ENCODE peak calls at places on chromosome 11, in nine cellular contexts. One of them, this sample, is unnamed.

GRCh38 chr11:65870706-65871681 is 1.6 kb downstream of the EFEMP2 start:
- DNase-seq in brain microvascular endothelial cell: no peak
- DNase-seq in hypothalamus: no peak
- DNase-seq in spleen: peak; percentile 86
- DNase-seq in stimulated activated CD8-positive, alpha-beta memory T cell treated with anti-CD3 and anti-CD28 coated beads, Interleukin-7, amount 100 ng/mL, for 1 hour: no peak
- DNase-seq in T1000: peak; percentile 29
- DNase-seq in astrocyte of the spinal cord: no peak
- DNase-seq in dorsolateral prefrontal cortex: no peak
- DNase-seq in lower leg skin: no peak
- DNase-seq in this sample: no peak

GRCh38 chr11:118790357-118791014 is 478 bp downstream of the DDX6 start:
- DNase-seq in brain microvascular endothelial cell: peak; percentile 38
- DNase-seq in hypothalamus: peak; percentile 87
- DNase-seq in spleen: peak; percentile 93
- DNase-seq in stimulated activated CD8-positive, alpha-beta memory T cell treated with anti-CD3 and anti-CD28 coated beads, Interleukin-7, amount 100 ng/mL, for 1 hour: no peak
- DNase-seq in T1000: no peak
- DNase-seq in astrocyte of the spinal cord: peak; percentile 71
- DNase-seq in dorsolateral prefrontal cortex: peak; percentile 77
- DNase-seq in lower leg skin: peak; percentile 93
- DNase-seq in this sample: peak; percentile 40

GRCh38 chr11:128420943-128421342 is 166.4 kb downstream of the ETS1 start:
- DNase-seq in brain microvascular endothelial cell: peak; percentile 98
- DNase-seq in hypothalamus: no peak
- DNase-seq in spleen: no peak
- DNase-seq in stimulated activated CD8-positive, alpha-beta memory T cell treated with anti-CD3 and anti-CD28 coated beads, Interleukin-7, amount 100 ng/mL, for 1 hour: no peak
- DNase-seq in T1000: no peak
- DNase-seq in astrocyte of the spinal cord: peak; percentile 52
- DNase-seq in dorsolateral prefrontal cortex: no peak
- DNase-seq in lower leg skin: no peak
- DNase-seq in this sample: no peak

GRCh38 chr11:34825670-34826383 is 90.4 kb downstream of the APIP start:
- DNase-seq in brain microvascular endothelial cell: no peak
- DNase-seq in hypothalamus: no peak
- DNase-seq in spleen: no peak
- DNase-seq in stimulated activated CD8-positive, alpha-beta memory T cell treated with anti-CD3 and anti-CD28 coated beads, Interleukin-7, amount 100 ng/mL, for 1 hour: no peak
- DNase-seq in T1000: no peak
- DNase-seq in astrocyte of the spinal cord: no peak
- DNase-seq in dorsolateral prefrontal cortex: no peak
- DNase-seq in lower leg skin: no peak
- DNase-seq in this sample: no peak

GRCh38 chr11:27293500-27294417 is 69.3 kb downstream of the CCDC34 start:
- DNase-seq in brain microvascular endothelial cell: peak; percentile 66
- DNase-seq in hypothalamus: no peak
- DNase-seq in spleen: no peak
- DNase-seq in stimulated activated CD8-positive, alpha-beta memory T cell treated with anti-CD3 and anti-CD28 coated beads, Interleukin-7, amount 100 ng/mL, for 1 hour: no peak
- DNase-seq in T1000: no peak
- DNase-seq in astrocyte of the spinal cord: peak; percentile 59
- DNase-seq in dorsolateral prefrontal cortex: no peak
- DNase-seq in lower leg skin: no peak
- DNase-seq in this sample: no peak

GRCh38 chr11:90809581-90809980 is 586.7 kb upstream of the CHORDC1 start:
- DNase-seq in brain microvascular endothelial cell: no peak
- DNase-seq in hypothalamus: no peak
- DNase-seq in spleen: no peak
- DNase-seq in stimulated activated CD8-positive, alpha-beta memory T cell treated with anti-CD3 and anti-CD28 coated beads, Interleukin-7, amount 100 ng/mL, for 1 hour: no peak
- DNase-seq in T1000: no peak
- DNase-seq in astrocyte of the spinal cord: no peak
- DNase-seq in dorsolateral prefrontal cortex: no peak
- DNase-seq in lower leg skin: no peak
- DNase-seq in this sample: no peak

GRCh38 chr11:76119779-76120178 is 86.5 kb downstream of the WNT11 start:
- DNase-seq in brain microvascular endothelial cell: no peak
- DNase-seq in hypothalamus: no peak
- DNase-seq in spleen: no peak
- DNase-seq in stimulated activated CD8-positive, alpha-beta memory T cell treated with anti-CD3 and anti-CD28 coated beads, Interleukin-7, amount 100 ng/mL, for 1 hour: no peak
- DNase-seq in T1000: no peak
- DNase-seq in astrocyte of the spinal cord: no peak
- DNase-seq in dorsolateral prefrontal cortex: no peak
- DNase-seq in lower leg skin: no peak
- DNase-seq in this sample: no peak

GRCh38 chr11:36627006-36627405 is 29.0 kb upstream of the RAG2 start:
- DNase-seq in brain microvascular endothelial cell: no peak
- DNase-seq in hypothalamus: no peak
- DNase-seq in spleen: no peak
- DNase-seq in stimulated activated CD8-positive, alpha-beta memory T cell treated with anti-CD3 and anti-CD28 coated beads, Interleukin-7, amount 100 ng/mL, for 1 hour: no peak
- DNase-seq in T1000: no peak
- DNase-seq in astrocyte of the spinal cord: no peak
- DNase-seq in dorsolateral prefrontal cortex: no peak
- DNase-seq in lower leg skin: no peak
- DNase-seq in this sample: no peak

GRCh38 chr11:123305601-123306000 is 110.6 kb upstream of the CLMP start:
- DNase-seq in brain microvascular endothelial cell: no peak
- DNase-seq in hypothalamus: no peak
- DNase-seq in spleen: no peak
- DNase-seq in stimulated activated CD8-positive, alpha-beta memory T cell treated with anti-CD3 and anti-CD28 coated beads, Interleukin-7, amount 100 ng/mL, for 1 hour: no peak
- DNase-seq in T1000: no peak
- DNase-seq in astrocyte of the spinal cord: no peak
- DNase-seq in dorsolateral prefrontal cortex: no peak
- DNase-seq in lower leg skin: no peak
- DNase-seq in this sample: no peak

GRCh38 chr11:69451289-69451688 is 30.2 kb upstream of the LINC01488 start:
- DNase-seq in brain microvascular endothelial cell: no peak
- DNase-seq in hypothalamus: no peak
- DNase-seq in spleen: no peak
- DNase-seq in stimulated activated CD8-positive, alpha-beta memory T cell treated with anti-CD3 and anti-CD28 coated beads, Interleukin-7, amount 100 ng/mL, for 1 hour: no peak
- DNase-seq in T1000: no peak
- DNase-seq in astrocyte of the spinal cord: no peak
- DNase-seq in dorsolateral prefrontal cortex: no peak
- DNase-seq in lower leg skin: no peak
- DNase-seq in this sample: no peak

GRCh38 chr11:118615282-118615979 is 8.0 kb downstream of the PHLDB1 start:
- DNase-seq in brain microvascular endothelial cell: no peak
- DNase-seq in hypothalamus: no peak
- DNase-seq in spleen: peak; percentile 17
- DNase-seq in stimulated activated CD8-positive, alpha-beta memory T cell treated with anti-CD3 and anti-CD28 coated beads, Interleukin-7, amount 100 ng/mL, for 1 hour: no peak
- DNase-seq in T1000: no peak
- DNase-seq in astrocyte of the spinal cord: no peak
- DNase-seq in dorsolateral prefrontal cortex: peak; percentile 14
- DNase-seq in lower leg skin: peak; percentile 52
- DNase-seq in this sample: no peak

GRCh38 chr11:70570693-70571395 is 172.5 kb downstream of the CTTN start:
- DNase-seq in brain microvascular endothelial cell: no peak
- DNase-seq in hypothalamus: no peak
- DNase-seq in spleen: peak; percentile 65
- DNase-seq in stimulated activated CD8-positive, alpha-beta memory T cell treated with anti-CD3 and anti-CD28 coated beads, Interleukin-7, amount 100 ng/mL, for 1 hour: no peak
- DNase-seq in T1000: no peak
- DNase-seq in astrocyte of the spinal cord: no peak
- DNase-seq in dorsolateral prefrontal cortex: peak; percentile 25
- DNase-seq in lower leg skin: no peak
- DNase-seq in this sample: no peak

GRCh38 chr11:42967653-42968052 is 344.1 kb upstream of the API5 start:
- DNase-seq in brain microvascular endothelial cell: no peak
- DNase-seq in hypothalamus: no peak
- DNase-seq in spleen: no peak
- DNase-seq in stimulated activated CD8-positive, alpha-beta memory T cell treated with anti-CD3 and anti-CD28 coated beads, Interleukin-7, amount 100 ng/mL, for 1 hour: no peak
- DNase-seq in T1000: no peak
- DNase-seq in astrocyte of the spinal cord: no peak
- DNase-seq in dorsolateral prefrontal cortex: no peak
- DNase-seq in lower leg skin: no peak
- DNase-seq in this sample: no peak

GRCh38 chr11:134501406-134502152 is 89.5 kb upstream of the B3GAT1 start:
- DNase-seq in brain microvascular endothelial cell: no peak
- DNase-seq in hypothalamus: no peak
- DNase-seq in spleen: peak; percentile 70
- DNase-seq in stimulated activated CD8-positive, alpha-beta memory T cell treated with anti-CD3 and anti-CD28 coated beads, Interleukin-7, amount 100 ng/mL, for 1 hour: no peak
- DNase-seq in T1000: no peak
- DNase-seq in astrocyte of the spinal cord: no peak
- DNase-seq in dorsolateral prefrontal cortex: no peak
- DNase-seq in lower leg skin: peak; percentile 66
- DNase-seq in this sample: no peak

GRCh38 chr11:134339756-134340155 is 8.0 kb downstream of the GLB1L2 start:
- DNase-seq in brain microvascular endothelial cell: no peak
- DNase-seq in hypothalamus: no peak
- DNase-seq in spleen: no peak
- DNase-seq in stimulated activated CD8-positive, alpha-beta memory T cell treated with anti-CD3 and anti-CD28 coated beads, Interleukin-7, amount 100 ng/mL, for 1 hour: no peak
- DNase-seq in T1000: no peak
- DNase-seq in astrocyte of the spinal cord: no peak
- DNase-seq in dorsolateral prefrontal cortex: no peak
- DNase-seq in lower leg skin: peak; percentile 66
- DNase-seq in this sample: no peak

GRCh38 chr11:17807034-17807433 is 72.5 kb downstream of the KCNC1 start:
- DNase-seq in brain microvascular endothelial cell: no peak
- DNase-seq in hypothalamus: no peak
- DNase-seq in spleen: no peak
- DNase-seq in stimulated activated CD8-positive, alpha-beta memory T cell treated with anti-CD3 and anti-CD28 coated beads, Interleukin-7, amount 100 ng/mL, for 1 hour: no peak
- DNase-seq in T1000: no peak
- DNase-seq in astrocyte of the spinal cord: no peak
- DNase-seq in dorsolateral prefrontal cortex: no peak
- DNase-seq in lower leg skin: no peak
- DNase-seq in this sample: no peak

GRCh38 chr11:9757809-9758675 is 94.2 kb downstream of the SWAP70 start:
- DNase-seq in brain microvascular endothelial cell: peak; percentile 54
- DNase-seq in hypothalamus: peak; percentile 47
- DNase-seq in spleen: peak; percentile 98
- DNase-seq in stimulated activated CD8-positive, alpha-beta memory T cell treated with anti-CD3 and anti-CD28 coated beads, Interleukin-7, amount 100 ng/mL, for 1 hour: peak; percentile 84
- DNase-seq in T1000: peak; percentile 67
- DNase-seq in astrocyte of the spinal cord: peak; percentile 72
- DNase-seq in dorsolateral prefrontal cortex: peak; percentile 80
- DNase-seq in lower leg skin: peak; percentile 97
- DNase-seq in this sample: peak; percentile 81

GRCh38 chr11:69284081-69284511 is 9.9 kb upstream of the MYEOV start:
- DNase-seq in brain microvascular endothelial cell: no peak
- DNase-seq in hypothalamus: no peak
- DNase-seq in spleen: no peak
- DNase-seq in stimulated activated CD8-positive, alpha-beta memory T cell treated with anti-CD3 and anti-CD28 coated beads, Interleukin-7, amount 100 ng/mL, for 1 hour: no peak
- DNase-seq in T1000: no peak
- DNase-seq in astrocyte of the spinal cord: no peak
- DNase-seq in dorsolateral prefrontal cortex: no peak
- DNase-seq in lower leg skin: no peak
- DNase-seq in this sample: no peak

GRCh38 chr11:61787928-61788491 is 4.4 kb downstream of the TMEM258 start:
- DNase-seq in brain microvascular endothelial cell: peak; percentile 59
- DNase-seq in hypothalamus: no peak
- DNase-seq in spleen: no peak
- DNase-seq in stimulated activated CD8-positive, alpha-beta memory T cell treated with anti-CD3 and anti-CD28 coated beads, Interleukin-7, amount 100 ng/mL, for 1 hour: no peak
- DNase-seq in T1000: no peak
- DNase-seq in astrocyte of the spinal cord: peak; percentile 65
- DNase-seq in dorsolateral prefrontal cortex: peak; percentile 63
- DNase-seq in lower leg skin: no peak
- DNase-seq in this sample: peak; percentile 39

GRCh38 chr11:132453411-132453810 is 1078.9 kb downstream of the OPCML start:
- DNase-seq in brain microvascular endothelial cell: peak; percentile 7
- DNase-seq in hypothalamus: no peak
- DNase-seq in spleen: no peak
- DNase-seq in stimulated activated CD8-positive, alpha-beta memory T cell treated with anti-CD3 and anti-CD28 coated beads, Interleukin-7, amount 100 ng/mL, for 1 hour: no peak
- DNase-seq in T1000: no peak
- DNase-seq in astrocyte of the spinal cord: no peak
- DNase-seq in dorsolateral prefrontal cortex: no peak
- DNase-seq in lower leg skin: no peak
- DNase-seq in this sample: no peak

GRCh38 chr11:33634291-33634834 is 66.3 kb downstream of the C11orf91 start:
- DNase-seq in brain microvascular endothelial cell: peak; percentile 40
- DNase-seq in hypothalamus: no peak
- DNase-seq in spleen: no peak
- DNase-seq in stimulated activated CD8-positive, alpha-beta memory T cell treated with anti-CD3 and anti-CD28 coated beads, Interleukin-7, amount 100 ng/mL, for 1 hour: no peak
- DNase-seq in T1000: peak; percentile 34
- DNase-seq in astrocyte of the spinal cord: peak; percentile 57
- DNase-seq in dorsolateral prefrontal cortex: no peak
- DNase-seq in lower leg skin: no peak
- DNase-seq in this sample: no peak

GRCh38 chr11:66629356-66629755 is 9.1 kb upstream of the RBM4 start:
- DNase-seq in brain microvascular endothelial cell: no peak
- DNase-seq in hypothalamus: no peak
- DNase-seq in spleen: no peak
- DNase-seq in stimulated activated CD8-positive, alpha-beta memory T cell treated with anti-CD3 and anti-CD28 coated beads, Interleukin-7, amount 100 ng/mL, for 1 hour: no peak
- DNase-seq in T1000: no peak
- DNase-seq in astrocyte of the spinal cord: no peak
- DNase-seq in dorsolateral prefrontal cortex: no peak
- DNase-seq in lower leg skin: no peak
- DNase-seq in this sample: no peak

GRCh38 chr11:114166897-114167323 is 107.4 kb downstream of the ZBTB16 start:
- DNase-seq in brain microvascular endothelial cell: peak; percentile 72
- DNase-seq in hypothalamus: no peak
- DNase-seq in spleen: no peak
- DNase-seq in stimulated activated CD8-positive, alpha-beta memory T cell treated with anti-CD3 and anti-CD28 coated beads, Interleukin-7, amount 100 ng/mL, for 1 hour: no peak
- DNase-seq in T1000: peak; percentile 0
- DNase-seq in astrocyte of the spinal cord: peak; percentile 97
- DNase-seq in dorsolateral prefrontal cortex: no peak
- DNase-seq in lower leg skin: peak; percentile 58
- DNase-seq in this sample: peak; percentile 68

GRCh38 chr11:132886335-132886734 is 646.0 kb downstream of the OPCML start:
- DNase-seq in brain microvascular endothelial cell: peak; percentile 76
- DNase-seq in hypothalamus: no peak
- DNase-seq in spleen: no peak
- DNase-seq in stimulated activated CD8-positive, alpha-beta memory T cell treated with anti-CD3 and anti-CD28 coated beads, Interleukin-7, amount 100 ng/mL, for 1 hour: no peak
- DNase-seq in T1000: no peak
- DNase-seq in astrocyte of the spinal cord: peak; percentile 65
- DNase-seq in dorsolateral prefrontal cortex: no peak
- DNase-seq in lower leg skin: no peak
- DNase-seq in this sample: no peak

GRCh38 chr11:6615882-6616585 is 3.2 kb downstream of the TPP1 start:
- DNase-seq in brain microvascular endothelial cell: peak; percentile 65
- DNase-seq in hypothalamus: no peak
- DNase-seq in spleen: peak; percentile 58
- DNase-seq in stimulated activated CD8-positive, alpha-beta memory T cell treated with anti-CD3 and anti-CD28 coated beads, Interleukin-7, amount 100 ng/mL, for 1 hour: no peak
- DNase-seq in T1000: no peak
- DNase-seq in astrocyte of the spinal cord: peak; percentile 23
- DNase-seq in dorsolateral prefrontal cortex: no peak
- DNase-seq in lower leg skin: no peak
- DNase-seq in this sample: no peak

GRCh38 chr11:22930816-22931594 is 70.7 kb upstream of the CCDC179 start:
- DNase-seq in brain microvascular endothelial cell: no peak
- DNase-seq in hypothalamus: no peak
- DNase-seq in spleen: no peak
- DNase-seq in stimulated activated CD8-positive, alpha-beta memory T cell treated with anti-CD3 and anti-CD28 coated beads, Interleukin-7, amount 100 ng/mL, for 1 hour: no peak
- DNase-seq in T1000: no peak
- DNase-seq in astrocyte of the spinal cord: no peak
- DNase-seq in dorsolateral prefrontal cortex: no peak
- DNase-seq in lower leg skin: no peak
- DNase-seq in this sample: no peak

GRCh38 chr11:111720801-111721494 is 45.2 kb downstream of the PPP2R1B start:
- DNase-seq in brain microvascular endothelial cell: no peak
- DNase-seq in hypothalamus: no peak
- DNase-seq in spleen: no peak
- DNase-seq in stimulated activated CD8-positive, alpha-beta memory T cell treated with anti-CD3 and anti-CD28 coated beads, Interleukin-7, amount 100 ng/mL, for 1 hour: no peak
- DNase-seq in T1000: no peak
- DNase-seq in astrocyte of the spinal cord: no peak
- DNase-seq in dorsolateral prefrontal cortex: no peak
- DNase-seq in lower leg skin: no peak
- DNase-seq in this sample: no peak

GRCh38 chr11:76629853-76630599 is 40.5 kb downstream of the LRRC32 start:
- DNase-seq in brain microvascular endothelial cell: no peak
- DNase-seq in hypothalamus: no peak
- DNase-seq in spleen: peak; percentile 88
- DNase-seq in stimulated activated CD8-positive, alpha-beta memory T cell treated with anti-CD3 and anti-CD28 coated beads, Interleukin-7, amount 100 ng/mL, for 1 hour: no peak
- DNase-seq in T1000: no peak
- DNase-seq in astrocyte of the spinal cord: no peak
- DNase-seq in dorsolateral prefrontal cortex: no peak
- DNase-seq in lower leg skin: peak; percentile 93
- DNase-seq in this sample: no peak